ENCODE peak calls at places on chromosomes 4 and X, in five cellular contexts. A is tibial nerve, R is neural progenitor cell, V is cardiac muscle cell, P is ovary. S is an unnamed sample. For H3K27me3 and H3K9me3, the result is how much of the 10 kb centered on the place peaks cover.

GRCh38 chrX:77442728-77443127 is 4.5 kb upstream of the FGF16 start:
- DNase-seq in A (no peak), R (no peak), V (peak), P (no peak), S (no peak)

GRCh38 chr4:76306882-76307669 is 543 bp downstream of the STBD1 start:
- DNase-seq in A (peak), R (peak), V (peak), P (peak), S (peak)

GRCh38 chrX:150694738-150695410 is 1.7 kb downstream of the MTMR1 start:
- DNase-seq in A (no peak), R (peak), V (no peak), P (no peak), S (no peak)

GRCh38 chr4:101191302-101192098 is 155.8 kb downstream of the PPP3CA start:
- DNase-seq in A (peak), R (peak), V (peak), P (peak), S (no peak)

GRCh38 chrX:125132274-125132673 is 187.4 kb upstream of the TEX13C start:
- DNase-seq in A (no peak), R (peak), V (no peak), P (no peak), S (peak)

GRCh38 chrX:20139966-20140365 is 1.7 kb downstream of the EIF1AX start:
- DNase-seq in A (no peak), R (no peak), V (peak), P (no peak), S (no peak)

GRCh38 chr4:21949073-21949457 is 493 bp upstream of the KCNIP4 start:
- DNase-seq in A (no peak), R (peak), V (peak), P (peak), S (peak)

GRCh38 chr4:136743238-136743637 is 789.1 kb downstream of the PCDH18 start:
- DNase-seq in A (no peak), R (no peak), V (no peak), P (no peak), S (no peak)

GRCh38 chr4:142818009-142818408 is 28.1 kb downstream of the INPP4B start:
- DNase-seq in A (no peak), R (no peak), V (peak), P (no peak), S (no peak)

GRCh38 chr4:7978489-7978888 is 38.8 kb upstream of the AFAP1 start:
- DNase-seq in A (no peak), R (no peak), V (peak), P (no peak), S (no peak)

GRCh38 chr4:64784125-64784524 is 374.9 kb upstream of the TECRL start:
- DNase-seq in A (no peak), R (no peak), V (no peak), P (no peak), S (peak)

GRCh38 chrX:130906776-130907175 is 3.8 kb upstream of the ENOX2 start:
- DNase-seq in A (no peak), R (no peak), V (no peak), P (no peak), S (no peak)

GRCh38 chr4:103422467-103423219 is 224.5 kb upstream of the CENPE start:
- DNase-seq in A (no peak), R (no peak), V (no peak), P (no peak), S (no peak)

GRCh38 chrX:110118535-110118934 is 115.6 kb downstream of the TMEM164 start:
- DNase-seq in A (no peak), R (no peak), V (no peak), P (no peak), S (no peak)

GRCh38 chrX:152614786-152615185 is 22.9 kb upstream of the GABRQ start:
- DNase-seq in A (no peak), R (no peak), V (no peak), P (no peak), S (no peak)

GRCh38 chrX:153778151-153778551 is 2.7 kb upstream of the SRPK3 start:
- DNase-seq in A (no peak), R (no peak), V (no peak), P (no peak), S (no peak)

GRCh38 chr4:114146947-114147618 is 167.6 kb upstream of the ARSJ start:
- DNase-seq in A (no peak), R (no peak), V (no peak), P (no peak), S (no peak)

GRCh38 chr4:5018603-5019002 is 655 bp downstream of the CYTL1 start:
- DNase-seq in A (no peak), R (no peak), V (no peak), P (no peak), S (no peak)

GRCh38 chr4:128451270-128451905 is 163.8 kb upstream of the PGRMC2 start:
- DNase-seq in A (no peak), R (no peak), V (no peak), P (no peak), S (no peak)

GRCh38 chr4:1819284-1819683 is 26.2 kb downstream of the FGFR3 start:
- DNase-seq in A (no peak), R (no peak), V (no peak), P (no peak), S (no peak)

GRCh38 chr4:7415927-7416686 is 18.6 kb downstream of the PSAPL1 start:
- DNase-seq in A (no peak), R (no peak), V (no peak), P (no peak), S (no peak)

GRCh38 chr4:168933423-168933822 is 76.6 kb downstream of the CBR4 start:
- DNase-seq in A (no peak), R (no peak), V (no peak), P (no peak), S (no peak)

GRCh38 chr4:135515295-135515694 is 1313.7 kb upstream of the PABPC4L start:
- DNase-seq in A (no peak), R (no peak), V (no peak), P (no peak), S (no peak)

DNA sequence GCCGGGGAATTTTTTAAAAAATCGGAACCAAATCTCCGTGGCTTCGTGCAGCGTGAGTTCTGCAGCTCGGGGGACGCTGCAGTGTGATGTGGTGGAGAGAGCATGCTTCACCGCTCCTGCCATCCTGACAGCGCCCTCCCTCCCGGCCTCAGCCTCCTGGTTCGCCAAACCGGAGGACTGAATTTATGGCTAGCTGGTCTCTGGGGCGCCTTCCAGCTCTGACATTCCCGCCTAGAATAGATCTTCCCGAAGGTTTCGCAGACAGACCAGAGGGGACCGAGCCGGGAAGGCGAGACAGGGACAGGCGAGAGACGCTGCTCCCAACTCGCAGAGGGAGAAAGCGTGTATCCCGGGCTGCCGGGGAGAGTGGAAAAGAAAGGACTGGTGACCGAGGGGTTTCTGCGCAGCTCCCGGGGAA is 25.9 kb downstream of the HOPX start:
- DNase-seq in A (no peak), R (peak), V (peak), P (no peak), S (no peak)
- H3K27ac ChIP-seq in A (no peak), R (no peak), V (no peak), P (no peak), S (no peak)

GRCh38 chrX:104565791-104566687 is at the start of gene IL1RAPL2:
- DNase-seq in A (no peak), R (peak), V (peak), P (no peak), S (peak)
- H3K27me3 ChIP-seq in A (half or more), R (half or more), V (half or more), P (under half), S (half or more)

DNA sequence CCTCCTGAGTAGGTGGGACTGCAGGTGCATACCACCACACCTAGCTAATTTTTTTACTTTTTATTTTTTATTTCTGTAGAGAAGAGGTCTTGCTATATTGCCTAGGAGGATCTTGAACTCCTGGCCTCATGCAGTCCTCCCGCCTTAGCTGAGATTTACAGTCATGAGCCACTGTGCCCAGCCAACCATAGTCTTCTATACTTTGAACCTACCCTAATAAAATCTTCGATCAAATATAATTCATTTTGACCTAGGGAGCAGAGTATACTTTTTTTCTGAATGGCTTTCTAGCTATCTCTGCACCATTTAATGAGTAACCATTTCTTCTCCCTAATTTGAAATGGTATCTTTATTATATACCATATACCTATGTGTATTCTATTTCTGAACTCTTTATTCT is 6.7 kb downstream of the ETFDH start:
- DNase-seq in A (no peak), R (no peak), V (no peak), P (no peak), S (no peak)
- H3K9me3 ChIP-seq in A (under half), R (under half), V (under half), P (under half), S (under half)

DNA sequence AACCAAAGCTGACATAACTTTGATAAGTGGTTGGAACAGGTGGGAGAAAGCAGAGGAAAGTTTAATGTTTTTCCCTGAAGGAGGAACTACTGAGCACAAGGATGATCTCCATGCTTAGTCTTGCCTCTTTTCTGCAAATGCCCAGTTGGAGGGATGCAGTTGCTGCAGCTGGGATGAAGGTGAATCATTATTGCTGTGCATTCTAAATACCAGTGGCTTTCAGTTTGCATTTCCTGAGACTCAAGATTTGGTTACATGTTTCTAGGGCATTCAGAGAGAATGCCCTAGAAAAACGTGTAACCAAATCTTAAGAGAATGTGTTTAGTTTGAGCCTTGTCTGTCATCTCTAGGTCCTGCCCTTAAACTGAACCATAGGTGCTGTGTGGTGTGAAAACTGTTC is 42.2 kb downstream of the METTL14 start:
- DNase-seq in A (no peak), R (no peak), V (no peak), P (no peak), S (no peak)
- H3K27ac ChIP-seq in A (no peak), R (no peak), V (no peak), P (no peak), S (no peak)

GRCh38 chr4:188021548-188022249 is 26.1 kb downstream of the ZFP42 start:
- DNase-seq in A (no peak), R (peak), V (no peak), P (no peak), S (no peak)
- H3K27me3 ChIP-seq in A (under half), R (under half), V (under half), P (under half), S (under half)

GRCh38 chr4:28890949-28891348 is 1829.2 kb upstream of the PCDH7 start:
- DNase-seq in A (no peak), R (no peak), V (no peak), P (no peak), S (no peak)

GRCh38 chr4:28883211-28883610 is 1837.0 kb upstream of the PCDH7 start:
- DNase-seq in A (no peak), R (no peak), V (no peak), P (no peak), S (no peak)

DNA sequence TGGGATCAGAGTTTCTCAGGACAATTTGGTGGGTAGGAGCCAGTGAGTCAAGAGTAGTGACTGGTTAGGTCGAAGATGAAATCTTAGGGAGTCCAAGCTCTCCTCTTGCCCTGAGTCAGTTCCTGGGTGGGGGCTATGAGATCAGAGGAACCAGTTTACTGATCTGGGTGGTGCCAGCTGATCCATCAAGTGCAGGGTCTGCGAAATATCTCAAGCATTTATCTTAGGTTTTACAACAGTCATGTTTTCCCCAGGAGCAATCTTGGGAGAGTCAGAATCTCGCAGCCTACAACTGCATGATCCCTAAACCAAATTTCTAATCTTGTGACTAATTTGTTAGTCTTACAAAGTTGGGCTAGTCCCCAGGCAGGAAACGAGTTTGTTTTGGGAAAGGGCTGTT is 1833.2 kb upstream of the PCDH7 start:
- DNase-seq in A (no peak), R (no peak), V (no peak), P (no peak), S (no peak)
- H3K9me3 ChIP-seq in A (under half), R (under half), V (under half), P (under half), S (under half)

DNA sequence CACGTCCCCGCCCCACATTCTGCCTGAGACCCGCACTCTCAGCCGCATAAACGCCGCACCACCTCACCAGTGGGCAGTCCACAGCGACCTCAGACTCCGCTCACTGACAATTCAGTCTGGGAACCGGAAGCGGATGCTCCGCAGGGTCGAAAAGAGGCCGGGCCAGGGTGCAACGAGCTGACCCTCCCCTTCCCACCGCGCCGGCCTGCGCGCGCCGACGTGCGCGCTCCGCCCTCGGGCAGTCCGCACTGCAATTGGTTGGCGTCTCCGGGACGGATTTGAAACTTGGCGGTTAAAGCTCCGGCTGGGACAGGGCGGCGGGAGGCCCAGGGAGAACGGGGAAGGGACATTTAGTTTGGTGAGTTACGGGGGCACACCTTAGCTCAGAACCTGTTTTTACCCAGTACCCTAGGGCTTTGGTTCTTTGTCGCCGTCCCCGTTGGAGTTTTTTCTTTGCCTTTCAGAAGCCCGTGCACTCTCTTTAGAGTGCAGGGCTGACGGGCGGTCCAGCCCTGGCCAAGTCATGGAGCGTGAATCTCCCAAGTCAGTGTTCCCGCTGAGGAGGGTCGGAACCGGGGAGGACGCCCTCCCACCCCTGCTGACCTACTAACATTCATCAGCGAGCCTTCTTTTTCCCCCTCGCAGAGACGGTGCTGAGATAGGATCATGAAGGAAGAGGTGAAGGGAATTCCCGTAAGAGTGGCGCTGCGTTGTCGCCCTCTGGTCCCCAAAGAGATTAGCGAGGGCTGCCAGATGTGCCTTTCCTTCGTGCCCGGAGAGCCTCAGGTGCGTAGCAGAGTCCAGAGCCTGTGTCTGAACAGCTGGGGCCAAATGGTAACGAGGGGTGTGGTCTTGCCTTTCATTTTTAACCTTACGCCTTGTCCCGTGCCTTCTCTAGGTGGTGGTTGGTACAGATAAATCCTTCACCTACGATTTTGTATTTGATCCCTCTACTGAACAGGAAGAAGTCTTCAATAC is at the start of the genes KIF4A and PDZD11:
- DNase-seq in A (peak), R (peak), V (peak), P (peak), S (peak)
- H3K27ac ChIP-seq in A (peak), R (no peak), V (peak), P (peak), S (peak)

GRCh38 chr4:111650553-111651183 is 494.6 kb upstream of the FAM241A start:
- DNase-seq in A (no peak), R (peak), V (no peak), P (no peak), S (peak)

GRCh38 chr4:111652986-111653385 is 492.3 kb upstream of the FAM241A start:
- DNase-seq in A (no peak), R (no peak), V (no peak), P (no peak), S (no peak)

GRCh38 chr4:111649308-111649707 is 495.9 kb upstream of the FAM241A start:
- DNase-seq in A (no peak), R (no peak), V (no peak), P (no peak), S (no peak)

GRCh38 chr4:111650146-111650545 is 495.1 kb upstream of the FAM241A start:
- DNase-seq in A (no peak), R (no peak), V (no peak), P (no peak), S (no peak)

GRCh38 chr4:111652206-111652605 is 493.0 kb upstream of the FAM241A start:
- DNase-seq in A (no peak), R (no peak), V (no peak), P (no peak), S (peak)
- H3K27me3 ChIP-seq in A (under half), R (under half), V (under half), P (under half), S (under half)

DNA sequence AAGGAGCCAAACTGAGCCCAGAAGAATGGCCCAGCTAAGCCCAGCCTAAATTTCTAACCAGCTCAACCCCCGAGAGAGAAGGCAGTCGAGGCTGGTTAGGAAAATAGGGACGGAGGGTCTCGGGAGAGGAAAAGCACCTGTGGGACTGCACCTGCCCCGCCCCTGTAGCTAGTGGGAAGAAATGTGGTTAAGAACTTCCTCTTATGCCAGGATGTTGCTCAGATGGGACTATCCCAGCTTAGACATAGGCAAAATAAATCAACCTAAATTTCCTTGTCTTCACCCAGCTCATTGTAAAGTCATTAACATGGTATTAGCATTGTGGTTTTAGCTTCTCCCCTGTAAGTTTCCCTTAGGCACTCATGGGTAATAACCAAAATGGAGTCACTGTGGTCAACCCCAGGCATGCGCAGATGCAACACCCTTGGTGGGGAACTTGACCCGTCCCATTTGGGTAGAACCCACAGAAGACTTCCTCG is 86.8 kb downstream of the ZNF718 start:
- DNase-seq in A (no peak), R (no peak), V (no peak), P (no peak), S (no peak)
- H3K9me3 ChIP-seq in A (half or more), R (under half), V (under half), P (under half), S (under half)